ENCODE peak calls at places on chromosomes 4 and X, in five cellular contexts. One of them, this sample, is unnamed.

GRCh38 chrX:119228506-119229290 is 7.4 kb upstream of the PGRMC1 start:
- DNase-seq in lung: no peak
- DNase-seq in CD8-positive, alpha-beta T cell: no peak
- DNase-seq in ovary: no peak
- DNase-seq in breast epithelium: no peak
- DNase-seq in this sample: peak; percentile 4

GRCh38 chrX:31931225-31931624 is 859.4 kb upstream of the FTHL17 start:
- DNase-seq in lung: no peak
- DNase-seq in CD8-positive, alpha-beta T cell: no peak
- DNase-seq in ovary: no peak
- DNase-seq in breast epithelium: no peak
- DNase-seq in this sample: no peak

GRCh38 chr4:16674133-16674532 is 224.3 kb downstream of the LDB2 start:
- DNase-seq in lung: no peak
- DNase-seq in CD8-positive, alpha-beta T cell: no peak
- DNase-seq in ovary: no peak
- DNase-seq in breast epithelium: no peak
- DNase-seq in this sample: no peak

GRCh38 chr4:93865650-93866049 is 37.1 kb downstream of the ATOH1 start:
- DNase-seq in lung: no peak
- DNase-seq in CD8-positive, alpha-beta T cell: no peak
- DNase-seq in ovary: no peak
- DNase-seq in breast epithelium: no peak
- DNase-seq in this sample: no peak

GRCh38 chr4:145061325-145061920 is 36.6 kb downstream of the ANAPC10 start:
- DNase-seq in lung: no peak
- DNase-seq in CD8-positive, alpha-beta T cell: no peak
- DNase-seq in ovary: no peak
- DNase-seq in breast epithelium: no peak
- DNase-seq in this sample: no peak

GRCh38 chrX:153688534-153688899 is 791 bp downstream of the SLC6A8 start:
- DNase-seq in lung: no peak
- DNase-seq in CD8-positive, alpha-beta T cell: no peak
- DNase-seq in ovary: no peak
- DNase-seq in breast epithelium: no peak
- DNase-seq in this sample: no peak

GRCh38 chrX:151336809-151337208 is 60.2 kb upstream of the VMA21 start:
- DNase-seq in lung: no peak
- DNase-seq in CD8-positive, alpha-beta T cell: no peak
- DNase-seq in ovary: no peak
- DNase-seq in breast epithelium: no peak
- DNase-seq in this sample: no peak

GRCh38 chrX:135295238-135295943 is 13.9 kb upstream of the ETDC start:
- DNase-seq in lung: peak; percentile 33
- DNase-seq in CD8-positive, alpha-beta T cell: peak; percentile 64
- DNase-seq in ovary: no peak
- DNase-seq in breast epithelium: no peak
- DNase-seq in this sample: no peak

GRCh38 chrX:49919617-49920016 is 2.8 kb upstream of the CLCN5 start:
- DNase-seq in lung: peak; percentile 33
- DNase-seq in CD8-positive, alpha-beta T cell: peak; percentile 54
- DNase-seq in ovary: peak; percentile 84
- DNase-seq in breast epithelium: no peak
- DNase-seq in this sample: peak; percentile 1

GRCh38 chrX:43333543-43333942 is 322.6 kb upstream of the MAOA start:
- DNase-seq in lung: no peak
- DNase-seq in CD8-positive, alpha-beta T cell: no peak
- DNase-seq in ovary: no peak
- DNase-seq in breast epithelium: no peak
- DNase-seq in this sample: no peak

GRCh38 chr4:1371831-1372165 is 24.8 kb downstream of the UVSSA start:
- DNase-seq in lung: no peak
- DNase-seq in CD8-positive, alpha-beta T cell: no peak
- DNase-seq in ovary: no peak
- DNase-seq in breast epithelium: no peak
- DNase-seq in this sample: no peak

GRCh38 chr4:143241892-143242291 is 57.2 kb downstream of the USP38 start:
- DNase-seq in lung: no peak
- DNase-seq in CD8-positive, alpha-beta T cell: no peak
- DNase-seq in ovary: no peak
- DNase-seq in breast epithelium: no peak
- DNase-seq in this sample: no peak

GRCh38 chr4:163610642-163611041 is 116.2 kb downstream of the TMA16 start:
- DNase-seq in lung: no peak
- DNase-seq in CD8-positive, alpha-beta T cell: no peak
- DNase-seq in ovary: no peak
- DNase-seq in breast epithelium: no peak
- DNase-seq in this sample: no peak

GRCh38 chr4:38177792-38178665 is 217.8 kb downstream of the PTTG2 start:
- DNase-seq in lung: peak; percentile 83
- DNase-seq in CD8-positive, alpha-beta T cell: peak; percentile 60
- DNase-seq in ovary: peak; percentile 68
- DNase-seq in breast epithelium: no peak
- DNase-seq in this sample: no peak

GRCh38 chrX:115562492-115562872 is 1.5 kb downstream of the PLS3 start:
- DNase-seq in lung: no peak
- DNase-seq in CD8-positive, alpha-beta T cell: no peak
- DNase-seq in ovary: peak; percentile 13
- DNase-seq in breast epithelium: no peak
- DNase-seq in this sample: no peak

GRCh38 chr4:117900832-117901231 is 133.5 kb upstream of the NDST3 start:
- DNase-seq in lung: no peak
- DNase-seq in CD8-positive, alpha-beta T cell: no peak
- DNase-seq in ovary: no peak
- DNase-seq in breast epithelium: no peak
- DNase-seq in this sample: no peak

GRCh38 chr4:213971-214370 is 89.7 kb downstream of the ZNF718 start:
- DNase-seq in lung: no peak
- DNase-seq in CD8-positive, alpha-beta T cell: no peak
- DNase-seq in ovary: no peak
- DNase-seq in breast epithelium: no peak
- DNase-seq in this sample: no peak

GRCh38 chrX:65522739-65523372 is 11.7 kb downstream of the LAS1L start:
- DNase-seq in lung: no peak
- DNase-seq in CD8-positive, alpha-beta T cell: no peak
- DNase-seq in ovary: no peak
- DNase-seq in breast epithelium: no peak
- DNase-seq in this sample: no peak

GRCh38 chrX:46912673-46913491 is 661 bp downstream of the JADE3 start:
- DNase-seq in lung: peak; percentile 36
- DNase-seq in CD8-positive, alpha-beta T cell: peak; percentile 54
- DNase-seq in ovary: peak; percentile 35
- DNase-seq in breast epithelium: peak; percentile 46
- DNase-seq in this sample: peak; percentile 71

GRCh38 chrX:64205441-64205734 is at the start of gene AMER1:
- DNase-seq in lung: no peak
- DNase-seq in CD8-positive, alpha-beta T cell: no peak
- DNase-seq in ovary: no peak
- DNase-seq in breast epithelium: no peak
- DNase-seq in this sample: no peak

GRCh38 chr4:157072002-157072401 is 3.9 kb upstream of the GLRB start:
- DNase-seq in lung: no peak
- DNase-seq in CD8-positive, alpha-beta T cell: no peak
- DNase-seq in ovary: no peak
- DNase-seq in breast epithelium: no peak
- DNase-seq in this sample: no peak

GRCh38 chr4:8336412-8337075 is 67.0 kb downstream of the HTRA3 start:
- DNase-seq in lung: no peak
- DNase-seq in CD8-positive, alpha-beta T cell: no peak
- DNase-seq in ovary: no peak
- DNase-seq in breast epithelium: no peak
- DNase-seq in this sample: no peak

GRCh38 chrX:17923546-17923945 is 62.4 kb upstream of the RAI2 start:
- DNase-seq in lung: no peak
- DNase-seq in CD8-positive, alpha-beta T cell: no peak
- DNase-seq in ovary: no peak
- DNase-seq in breast epithelium: no peak
- DNase-seq in this sample: no peak

GRCh38 chr4:6422105-6422504 is 50.3 kb downstream of the PPP2R2C start:
- DNase-seq in lung: no peak
- DNase-seq in CD8-positive, alpha-beta T cell: no peak
- DNase-seq in ovary: no peak
- DNase-seq in breast epithelium: no peak
- DNase-seq in this sample: no peak

GRCh38 chrX:113529425-113530013 is 688.9 kb upstream of the AMOT start:
- DNase-seq in lung: no peak
- DNase-seq in CD8-positive, alpha-beta T cell: no peak
- DNase-seq in ovary: no peak
- DNase-seq in breast epithelium: no peak
- DNase-seq in this sample: no peak

GRCh38 chrX:12614266-12614665 is 176.9 kb upstream of the PRPS2 start:
- DNase-seq in lung: no peak
- DNase-seq in CD8-positive, alpha-beta T cell: no peak
- DNase-seq in ovary: no peak
- DNase-seq in breast epithelium: no peak
- DNase-seq in this sample: no peak

GRCh38 chr4:186150926-186151325 is 40.4 kb upstream of the CYP4V2 start:
- DNase-seq in lung: no peak
- DNase-seq in CD8-positive, alpha-beta T cell: no peak
- DNase-seq in ovary: no peak
- DNase-seq in breast epithelium: no peak
- DNase-seq in this sample: no peak

GRCh38 chr4:52015366-52015765 is 4.8 kb downstream of the LRRC66 start:
- DNase-seq in lung: no peak
- DNase-seq in CD8-positive, alpha-beta T cell: no peak
- DNase-seq in ovary: no peak
- DNase-seq in breast epithelium: no peak
- DNase-seq in this sample: no peak

GRCh38 chr4:763922-764321 is 58.3 kb downstream of the PCGF3 start:
- DNase-seq in lung: no peak
- DNase-seq in CD8-positive, alpha-beta T cell: no peak
- DNase-seq in ovary: no peak
- DNase-seq in breast epithelium: no peak
- DNase-seq in this sample: no peak

DNA sequence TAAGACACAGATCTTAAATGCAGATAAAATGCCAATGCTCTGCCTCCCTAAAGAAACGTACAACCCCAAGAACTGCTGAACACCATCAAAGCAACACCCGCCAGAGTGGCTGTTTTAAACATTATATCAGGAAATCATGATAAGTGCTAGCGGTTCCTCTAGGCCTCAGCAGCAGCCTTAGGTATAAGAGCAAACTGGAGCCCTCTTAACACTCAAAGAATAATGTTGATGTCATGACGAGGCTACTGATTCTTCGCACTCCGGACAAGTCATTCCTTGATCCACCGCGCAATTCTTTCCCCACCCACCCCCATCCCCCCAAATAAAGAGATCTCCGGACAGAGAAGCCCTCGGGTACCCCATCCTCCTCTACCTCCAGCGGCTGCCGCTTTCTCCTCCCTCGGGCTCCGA is 507 bp downstream of the LIN54 start:
- DNase-seq in lung: no peak
- DNase-seq in CD8-positive, alpha-beta T cell: peak; percentile 51
- DNase-seq in ovary: no peak
- DNase-seq in breast epithelium: no peak
- DNase-seq in this sample: peak; percentile 57
- H3K27ac ChIP-seq in lung: peak overlapping the region; percentile 97
- H3K27ac ChIP-seq in CD8-positive, alpha-beta T cell: peak overlapping the region; percentile 98
- H3K27ac ChIP-seq in ovary: peak overlapping the region; percentile 77
- H3K27ac ChIP-seq in breast epithelium: peak overlapping the region; percentile 95
- H3K27ac ChIP-seq in this sample: peak overlapping the region; percentile 90

GRCh38 chr4:105061136-105061696 is 85.5 kb upstream of the TET2 start:
- DNase-seq in lung: no peak
- DNase-seq in CD8-positive, alpha-beta T cell: no peak
- DNase-seq in ovary: no peak
- DNase-seq in breast epithelium: no peak
- DNase-seq in this sample: peak; percentile 36

GRCh38 chr4:105058177-105058812 is 88.4 kb upstream of the TET2 start:
- DNase-seq in lung: no peak
- DNase-seq in CD8-positive, alpha-beta T cell: no peak
- DNase-seq in ovary: no peak
- DNase-seq in breast epithelium: no peak
- DNase-seq in this sample: peak; percentile 7

GRCh38 chr4:105059337-105059736 is 87.3 kb upstream of the TET2 start:
- DNase-seq in lung: no peak
- DNase-seq in CD8-positive, alpha-beta T cell: no peak
- DNase-seq in ovary: no peak
- DNase-seq in breast epithelium: no peak
- DNase-seq in this sample: no peak

GRCh38 chr4:105061720-105062119 is 85.0 kb upstream of the TET2 start:
- DNase-seq in lung: no peak
- DNase-seq in CD8-positive, alpha-beta T cell: no peak
- DNase-seq in ovary: no peak
- DNase-seq in breast epithelium: no peak
- DNase-seq in this sample: no peak

DNA sequence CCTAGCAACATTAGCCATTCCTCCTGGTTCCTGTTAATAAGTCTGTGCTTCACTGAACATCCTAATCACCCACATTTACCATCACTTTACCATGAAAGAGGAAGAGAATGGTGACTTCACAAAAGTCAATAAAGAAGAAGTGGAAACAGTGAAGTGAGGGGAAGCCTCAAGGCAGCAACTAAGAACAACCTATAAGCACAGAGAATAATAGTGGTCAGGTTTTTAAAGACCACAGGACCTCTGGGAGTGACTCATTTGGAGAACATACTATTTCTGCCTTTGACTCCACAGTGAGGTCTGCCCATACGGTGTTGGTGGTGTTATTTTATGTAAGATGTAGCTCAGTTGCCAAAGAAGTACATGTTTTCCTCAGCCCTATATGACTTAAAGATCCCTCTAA is 86.0 kb upstream of the TET2 start:
- DNase-seq in lung: no peak
- DNase-seq in CD8-positive, alpha-beta T cell: no peak
- DNase-seq in ovary: no peak
- DNase-seq in breast epithelium: no peak
- DNase-seq in this sample: no peak
- H3K4me3 ChIP-seq in lung: no peak overlapping the region
- H3K4me3 ChIP-seq in CD8-positive, alpha-beta T cell: no peak overlapping the region
- H3K4me3 ChIP-seq in ovary: no peak overlapping the region
- H3K4me3 ChIP-seq in breast epithelium: no peak overlapping the region
- H3K4me3 ChIP-seq in this sample: no peak overlapping the region

GRCh38 chr4:57581200-57581599 is 471.0 kb upstream of the IGFBP7 start:
- DNase-seq in lung: no peak
- DNase-seq in CD8-positive, alpha-beta T cell: no peak
- DNase-seq in ovary: no peak
- DNase-seq in breast epithelium: no peak
- DNase-seq in this sample: no peak
- H3K27ac ChIP-seq in lung: no peak overlapping the region
- H3K27ac ChIP-seq in CD8-positive, alpha-beta T cell: no peak overlapping the region
- H3K27ac ChIP-seq in ovary: no peak overlapping the region
- H3K27ac ChIP-seq in breast epithelium: no peak overlapping the region
- H3K27ac ChIP-seq in this sample: no peak overlapping the region

GRCh38 chr4:184817494-184818215 is 8.1 kb downstream of the ACSL1 start:
- DNase-seq in lung: no peak
- DNase-seq in CD8-positive, alpha-beta T cell: no peak
- DNase-seq in ovary: no peak
- DNase-seq in breast epithelium: no peak
- DNase-seq in this sample: no peak

GRCh38 chr4:184814686-184815045 is 11.1 kb downstream of the ACSL1 start:
- DNase-seq in lung: no peak
- DNase-seq in CD8-positive, alpha-beta T cell: no peak
- DNase-seq in ovary: no peak
- DNase-seq in breast epithelium: no peak
- DNase-seq in this sample: no peak

GRCh38 chr4:184816962-184817361 is 8.8 kb downstream of the ACSL1 start:
- DNase-seq in lung: no peak
- DNase-seq in CD8-positive, alpha-beta T cell: no peak
- DNase-seq in ovary: no peak
- DNase-seq in breast epithelium: no peak
- DNase-seq in this sample: no peak

GRCh38 chr4:184812651-184813181 is 13.1 kb downstream of the ACSL1 start:
- DNase-seq in lung: no peak
- DNase-seq in CD8-positive, alpha-beta T cell: no peak
- DNase-seq in ovary: no peak
- DNase-seq in breast epithelium: no peak
- DNase-seq in this sample: no peak

GRCh38 chr4:184815046-184815877 is 10.5 kb downstream of the ACSL1 start:
- DNase-seq in lung: peak; percentile 89
- DNase-seq in CD8-positive, alpha-beta T cell: no peak
- DNase-seq in ovary: peak; percentile 67
- DNase-seq in breast epithelium: peak; percentile 67
- DNase-seq in this sample: no peak
- H3K4me3 ChIP-seq in lung: no peak overlapping the region
- H3K4me3 ChIP-seq in CD8-positive, alpha-beta T cell: no peak overlapping the region
- H3K4me3 ChIP-seq in ovary: no peak overlapping the region
- H3K4me3 ChIP-seq in breast epithelium: no peak overlapping the region
- H3K4me3 ChIP-seq in this sample: no peak overlapping the region

This sample was measured in SJSA1.